ENCODE peak calls at places on chromosomes 13 and 19, in eight cellular contexts. V, N, K, T, Z, F, W and C are unnamed samples.

GRCh38 chr19:41637484-41637883 is 10.6 kb upstream of the CEACAM4 start:
- DNase-seq in V (no peak), N (no peak), K (no peak), T (peak), Z (no peak), F (no peak), W (no peak), C (no peak)

GRCh38 chr13:29294869-29295268 is 300.6 kb downstream of the SLC7A1 start:
- DNase-seq in V (no peak), N (no peak), K (no peak), T (no peak), Z (no peak), F (no peak), W (no peak), C (no peak)

GRCh38 chr13:52002361-52002760 is 8.9 kb downstream of the ATP7B start:
- DNase-seq in V (no peak), N (no peak), K (no peak), T (no peak), Z (no peak), F (no peak), W (no peak), C (no peak)

GRCh38 chr13:32391101-32391620 is 36.8 kb downstream of the N4BP2L1 start:
- DNase-seq in V (no peak), N (no peak), K (no peak), T (peak), Z (no peak), F (no peak), W (no peak), C (no peak)

GRCh38 chr13:50894504-50894903 is 15.1 kb upstream of the RNASEH2B start:
- DNase-seq in V (no peak), N (no peak), K (no peak), T (no peak), Z (no peak), F (no peak), W (no peak), C (no peak)

GRCh38 chr19:16403151-16403977 is 68.4 kb downstream of the EPS15L1 start:
- DNase-seq in V (no peak), N (no peak), K (no peak), T (no peak), Z (no peak), F (no peak), W (no peak), C (no peak)

GRCh38 chr13:74778946-74779345 is 644.7 kb upstream of the KLF12 start:
- DNase-seq in V (no peak), N (no peak), K (no peak), T (no peak), Z (no peak), F (no peak), W (no peak), C (no peak)

GRCh38 chr19:38726761-38727301 is 17.4 kb downstream of the CAPN12 start:
- DNase-seq in V (no peak), N (no peak), K (peak), T (no peak), Z (no peak), F (no peak), W (no peak), C (no peak)

GRCh38 chr13:106649495-106649894 is 81.6 kb upstream of the ARGLU1 start:
- DNase-seq in V (no peak), N (no peak), K (no peak), T (no peak), Z (no peak), F (no peak), W (no peak), C (no peak)

GRCh38 chr13:40452741-40453665 is 213.4 kb downstream of the FOXO1 start:
- DNase-seq in V (no peak), N (no peak), K (no peak), T (peak), Z (no peak), F (no peak), W (no peak), C (no peak)

GRCh38 chr19:16168465-16169081 is 4.8 kb downstream of the CIB3 start:
- DNase-seq in V (no peak), N (no peak), K (no peak), T (peak), Z (no peak), F (peak), W (no peak), C (no peak)

GRCh38 chr19:1984360-1984759 is 31.2 kb downstream of the BTBD2 start:
- DNase-seq in V (no peak), N (no peak), K (no peak), T (no peak), Z (no peak), F (no peak), W (no peak), C (no peak)

GRCh38 chr19:50803633-50804419 is 13.6 kb downstream of the ACP4 start:
- DNase-seq in V (no peak), N (no peak), K (no peak), T (peak), Z (no peak), F (peak), W (no peak), C (peak)

GRCh38 chr13:27362064-27362751 is 62.2 kb upstream of the GTF3A start:
- DNase-seq in V (peak), N (peak), K (peak), T (peak), Z (peak), F (peak), W (peak), C (peak)

GRCh38 chr19:42555317-42555716 is 27.0 kb upstream of the CEACAM1 start:
- DNase-seq in V (no peak), N (no peak), K (no peak), T (peak), Z (no peak), F (no peak), W (no peak), C (no peak)

GRCh38 chr13:77698211-77699058 is 948 bp downstream of the SLAIN1 start:
- DNase-seq in V (peak), N (peak), K (peak), T (peak), Z (peak), F (peak), W (peak), C (peak)

GRCh38 chr13:105329359-105329758 is 1206.1 kb downstream of the EFNB2 start:
- DNase-seq in V (no peak), N (no peak), K (no peak), T (peak), Z (no peak), F (no peak), W (no peak), C (no peak)

GRCh38 chr19:45645631-45646344 is 6.6 kb upstream of the EML2 start:
- DNase-seq in V (peak), N (peak), K (peak), T (peak), Z (peak), F (peak), W (peak), C (peak)

GRCh38 chr19:58274771-58275199 is 4.0 kb upstream of the ZNF8 start:
- DNase-seq in V (no peak), N (no peak), K (no peak), T (no peak), Z (no peak), F (no peak), W (no peak), C (no peak)

GRCh38 chr19:21604351-21604926 is 99.0 kb downstream of the ZNF429 start:
- DNase-seq in V (no peak), N (no peak), K (no peak), T (peak), Z (peak), F (no peak), W (no peak), C (no peak)

GRCh38 chr19:1819211-1819975 is 7.3 kb upstream of the ATP8B3 start:
- DNase-seq in V (no peak), N (no peak), K (no peak), T (no peak), Z (no peak), F (no peak), W (no peak), C (no peak)

GRCh38 chr13:21124853-21125252 is 51.5 kb downstream of the SKA3 start:
- DNase-seq in V (peak), N (no peak), K (no peak), T (peak), Z (no peak), F (no peak), W (no peak), C (no peak)

GRCh38 chr13:51793570-51794273 is 10.2 kb downstream of the DHRS12 start:
- DNase-seq in V (peak), N (no peak), K (peak), T (peak), Z (peak), F (peak), W (no peak), C (no peak)

GRCh38 chr19:31285744-31286143 is 63.5 kb downstream of the TSHZ3 start:
- DNase-seq in V (no peak), N (no peak), K (no peak), T (no peak), Z (peak), F (no peak), W (no peak), C (no peak)

GRCh38 chr13:78881746-78882145 is 222.8 kb upstream of the OBI1 start:
- DNase-seq in V (peak), N (no peak), K (no peak), T (no peak), Z (no peak), F (no peak), W (no peak), C (no peak)

GRCh38 chr13:50320297-50320862 is 305.1 kb downstream of the KCNRG start:
- DNase-seq in V (peak), N (no peak), K (no peak), T (no peak), Z (no peak), F (no peak), W (no peak), C (no peak)

GRCh38 chr13:98216135-98216565 is 39.1 kb upstream of the RNF113B start:
- DNase-seq in V (peak), N (no peak), K (peak), T (no peak), Z (no peak), F (no peak), W (no peak), C (no peak)

GRCh38 chr13:91572944-91573535 is 174.6 kb downstream of the GPC5 start:
- DNase-seq in V (no peak), N (no peak), K (no peak), T (no peak), Z (no peak), F (no peak), W (no peak), C (no peak)

GRCh38 chr13:71865858-71866172 is 1.2 kb downstream of the DACH1 start:
- DNase-seq in V (peak), N (peak), K (no peak), T (peak), Z (no peak), F (no peak), W (peak), C (peak)

GRCh38 chr13:98653471-98653985 is 76.6 kb upstream of the STK24 start:
- DNase-seq in V (peak), N (peak), K (peak), T (peak), Z (peak), F (peak), W (peak), C (peak)

GRCh38 chr19:16033721-16034120 is 42.6 kb upstream of the TPM4 start:
- DNase-seq in V (no peak), N (no peak), K (no peak), T (no peak), Z (no peak), F (no peak), W (no peak), C (peak)

GRCh38 chr13:46071590-46072249 is 19.2 kb upstream of the ZC3H13 start:
- DNase-seq in V (no peak), N (no peak), K (no peak), T (peak), Z (peak), F (peak), W (no peak), C (peak)
- TF ChIP-seq CTCF in V (peak), N (no peak), K (no peak), T (no peak), Z (peak), F (peak), W (no peak), C (peak)

DNA sequence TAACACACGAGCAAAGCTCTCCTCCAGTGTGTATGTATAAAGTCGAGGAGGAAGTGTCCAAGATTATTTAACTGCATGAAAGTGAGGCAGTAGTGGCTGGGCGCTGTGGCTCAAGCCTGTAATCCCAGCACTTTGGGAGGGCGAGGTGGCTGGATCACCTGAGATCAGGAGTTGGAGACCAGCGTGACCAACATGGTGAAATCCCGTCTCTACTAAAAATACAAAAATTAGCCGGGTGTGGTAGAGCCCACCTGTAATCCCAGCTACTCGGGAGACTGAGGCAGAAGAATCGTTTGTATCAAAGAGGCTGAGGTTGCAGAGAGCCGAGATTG is 1.2 kb upstream of the ZNF20 start:
- DNase-seq in V (no peak), N (no peak), K (no peak), T (no peak), Z (no peak), F (no peak), W (no peak), C (no peak)
- TF ChIP-seq CTCF in V (no peak), N (no peak), K (no peak), T (no peak), Z (no peak), F (no peak), W (no peak), C (no peak)

GRCh38 chr19:18496167-18496979 is 25.5 kb downstream of the ELL start:
- DNase-seq in V (peak), N (no peak), K (no peak), T (peak), Z (peak), F (peak), W (peak), C (peak)
- TF ChIP-seq CTCF in V (no peak), N (no peak), K (no peak), T (peak), Z (no peak), F (peak), W (no peak), C (peak)

DNA sequence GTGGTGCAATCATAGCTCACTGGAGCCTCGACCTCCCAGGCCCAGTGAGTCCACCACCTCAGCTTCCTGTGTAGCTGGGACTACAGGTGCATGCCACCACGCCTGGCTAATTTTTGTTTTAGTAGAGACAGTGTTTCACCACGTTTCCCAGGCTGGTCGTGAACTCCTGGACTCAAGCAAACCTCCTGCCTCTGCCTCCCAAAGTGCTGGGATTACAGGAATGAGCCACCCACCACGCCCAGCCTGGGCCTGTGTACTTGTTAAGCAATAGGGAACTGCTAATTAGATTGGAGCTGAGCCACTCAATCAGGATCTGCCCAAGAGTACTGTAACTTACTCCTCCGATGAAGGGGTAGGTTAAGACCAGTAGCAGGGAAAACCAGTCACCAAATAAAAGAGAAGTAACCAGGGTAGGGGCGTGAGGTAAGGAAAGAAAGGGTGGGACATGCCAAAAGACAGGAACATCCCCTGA is 2.4 kb downstream of the DDX39A start:
- DNase-seq in V (peak), N (no peak), K (no peak), T (peak), Z (no peak), F (no peak), W (no peak), C (no peak)
- TF ChIP-seq CTCF in V (no peak), N (no peak), K (no peak), T (no peak), Z (no peak), F (no peak), W (no peak), C (no peak)

DNA sequence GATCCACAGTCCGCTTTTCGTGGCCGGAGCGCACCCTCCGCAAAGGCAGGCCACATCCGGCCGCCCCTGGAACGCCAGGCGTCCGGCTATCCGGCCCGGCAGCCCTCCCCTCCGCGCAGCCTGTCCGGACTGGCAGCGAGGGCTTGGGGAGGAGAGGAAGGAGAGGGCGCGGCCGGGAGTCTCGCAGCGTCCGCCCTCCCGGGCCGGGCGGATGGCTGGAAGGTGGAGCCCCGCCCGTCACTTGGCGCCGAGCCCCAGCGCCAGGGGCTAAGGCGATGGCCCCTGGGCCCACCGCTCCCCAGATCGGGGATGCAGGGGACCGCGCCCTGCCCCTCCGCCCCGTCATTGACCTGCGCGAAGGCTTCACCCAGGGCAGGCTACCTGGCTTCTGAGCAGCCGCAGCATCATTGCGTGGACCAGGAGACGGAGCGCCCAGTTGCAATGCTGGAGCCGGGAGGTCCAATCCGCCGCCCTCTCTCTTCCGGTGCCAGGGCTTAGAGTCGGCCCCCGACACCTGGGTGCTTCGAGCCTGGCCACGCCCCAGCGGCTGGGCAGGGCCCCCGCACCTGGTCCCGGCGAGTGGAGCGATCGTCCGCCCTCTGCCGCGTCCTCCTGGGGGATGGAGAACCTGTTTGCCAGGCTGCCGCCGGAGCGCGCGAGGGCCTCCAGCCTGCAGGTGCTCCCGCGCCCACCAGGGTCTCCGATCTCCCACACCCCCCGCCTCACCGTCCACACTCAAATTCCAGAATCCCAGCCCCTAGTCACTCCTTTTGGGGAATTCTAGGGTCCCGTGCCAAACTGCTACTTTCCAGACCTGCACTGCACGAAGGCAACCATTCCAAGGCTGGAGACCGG is at the start of gene FUT1:
- DNase-seq in V (no peak), N (peak), K (no peak), T (peak), Z (peak), F (peak), W (peak), C (peak)
- TF ChIP-seq CTCF in V (no peak), N (peak), K (no peak), T (no peak), Z (no peak), F (no peak), W (peak), C (no peak)

DNA sequence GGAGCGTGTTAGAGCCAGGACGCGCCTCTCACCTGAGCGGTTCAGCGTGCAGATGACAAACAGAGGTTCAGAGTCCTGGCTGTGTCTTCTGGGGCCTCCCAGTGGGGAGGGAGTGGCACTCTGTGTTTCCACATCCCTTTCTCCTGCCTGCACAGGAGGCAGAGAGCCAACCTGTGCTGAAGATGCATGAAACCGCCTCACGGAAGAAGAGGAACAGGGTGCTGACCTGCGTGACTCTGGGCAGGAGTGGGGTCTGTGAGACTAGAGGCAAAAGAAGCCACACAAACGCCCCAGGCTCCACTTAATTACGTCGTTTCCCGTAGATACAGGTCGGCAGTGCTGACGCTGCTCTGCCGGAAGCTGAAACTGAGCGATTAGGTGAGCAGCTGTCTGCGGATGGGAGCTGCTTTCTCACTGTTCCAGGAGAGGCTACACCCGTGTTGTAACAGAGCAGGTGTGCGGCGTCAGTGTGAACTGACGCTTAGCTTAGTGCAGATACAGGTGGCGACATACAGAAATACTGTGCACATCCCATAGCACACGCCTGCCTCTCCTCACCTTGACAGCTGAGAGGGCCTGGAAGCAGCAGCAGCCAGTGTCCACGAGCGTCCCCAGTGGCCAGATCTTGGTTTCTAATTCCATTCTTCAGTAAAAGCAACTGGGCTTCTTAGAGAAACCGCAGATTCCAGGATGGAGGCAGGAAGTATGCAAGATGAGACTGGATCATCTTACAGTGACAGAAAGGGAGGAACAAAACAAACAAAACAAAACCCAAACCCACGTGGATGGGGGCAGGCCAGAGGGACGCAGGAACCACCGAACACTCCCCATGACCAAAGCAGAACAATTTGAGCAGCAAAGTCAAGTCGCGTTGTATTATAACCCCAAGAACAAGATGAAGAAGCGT is 37.7 kb upstream of the MCF2L start:
- DNase-seq in V (peak), N (no peak), K (peak), T (peak), Z (no peak), F (peak), W (no peak), C (no peak)
- TF ChIP-seq CTCF in V (peak), N (peak), K (peak), T (peak), Z (no peak), F (peak), W (peak), C (no peak)

GRCh38 chr13:53068841-53069520 is 40.4 kb downstream of the OLFM4 start:
- DNase-seq in V (peak), N (no peak), K (no peak), T (no peak), Z (no peak), F (no peak), W (no peak), C (no peak)
- TF ChIP-seq CTCF in V (no peak), N (no peak), K (no peak), T (no peak), Z (no peak), F (no peak), W (no peak), C (no peak)

GRCh38 chr13:110643324-110643723 is 28.0 kb downstream of the NAXD start:
- DNase-seq in V (no peak), N (no peak), K (peak), T (no peak), Z (no peak), F (no peak), W (no peak), C (no peak)

GRCh38 chr13:110643768-110644421 is 28.6 kb downstream of the NAXD start:
- DNase-seq in V (no peak), N (no peak), K (peak), T (no peak), Z (no peak), F (no peak), W (no peak), C (no peak)

GRCh38 chr13:110645750-110646149 is 30.4 kb downstream of the NAXD start:
- DNase-seq in V (no peak), N (no peak), K (peak), T (no peak), Z (no peak), F (no peak), W (no peak), C (no peak)

GRCh38 chr13:110646442-110647364 is 31.4 kb downstream of the NAXD start:
- DNase-seq in V (no peak), N (no peak), K (peak), T (no peak), Z (no peak), F (no peak), W (no peak), C (no peak)

GRCh38 chr13:110644892-110645521 is 29.7 kb downstream of the NAXD start:
- DNase-seq in V (peak), N (peak), K (peak), T (peak), Z (peak), F (no peak), W (peak), C (peak)
- TF ChIP-seq CTCF in V (no peak), N (peak), K (peak), T (peak), Z (peak), F (no peak), W (peak), C (peak)